ENCODE peak calls at places on chromosomes 5 and 9, in nine cellular contexts. N, E, K, G, B, S, O, P and J are unnamed samples. For H3K9me3, the result is how much of the 10 kb centered on the place peaks cover.

GRCh38 chr9:124940521-124940893 is 376 bp downstream of the GOLGA1 start:
- DNase-seq in K (no peak), P (no peak), B (no peak), E (no peak), G (no peak), O (no peak), S (no peak), N (peak), J (no peak)

GRCh38 chr9:86175743-86176456 is 76.5 kb upstream of the GOLM1 start:
- DNase-seq in B (no peak), E (no peak), S (peak), G (no peak), N (no peak), O (no peak), P (no peak), K (no peak), J (no peak)

GRCh38 chr5:154273028-154273617 is 82.6 kb downstream of the GALNT10 start:
- DNase-seq in E (no peak), P (peak), O (peak), B (peak), N (peak), G (no peak), K (no peak), S (no peak), J (no peak)

GRCh38 chr9:108467653-108468324 is 388.0 kb downstream of the ACTL7B start:
- DNase-seq in P (no peak), G (no peak), B (peak), K (no peak), N (peak), S (no peak), E (no peak), O (no peak), J (no peak)

GRCh38 chr5:180832638-180833068 is 28.4 kb downstream of the ZFP62 start:
- DNase-seq in S (no peak), K (no peak), G (no peak), N (no peak), P (no peak), E (no peak), B (no peak), O (no peak), J (no peak)

GRCh38 chr5:169914766-169915165 is 65.5 kb downstream of the INSYN2B start:
- DNase-seq in P (no peak), B (no peak), K (no peak), E (peak), S (no peak), N (peak), G (peak), O (no peak), J (no peak)

GRCh38 chr5:171365351-171365750 is 22.3 kb upstream of the NPM1 start:
- DNase-seq in P (no peak), N (peak), G (no peak), K (no peak), B (no peak), O (no peak), E (no peak), S (no peak), J (no peak)

GRCh38 chr9:108297025-108297424 is 558.8 kb downstream of the ACTL7B start:
- DNase-seq in N (peak), G (peak), P (peak), O (peak), E (peak), S (no peak), K (no peak), B (no peak), J (no peak)

GRCh38 chr9:95138474-95138873 is 179.0 kb downstream of the FANCC start:
- DNase-seq in P (no peak), K (peak), E (no peak), B (no peak), N (no peak), G (no peak), S (no peak), O (no peak), J (no peak)

GRCh38 chr5:95940758-95941682 is 20.6 kb downstream of the ELL2 start:
- DNase-seq in P (no peak), K (no peak), G (no peak), N (peak), E (no peak), O (no peak), B (no peak), S (no peak), J (no peak)

GRCh38 chr9:137236238-137236935 is 4.7 kb upstream of the TUBB4B start:
- DNase-seq in K (peak), S (peak), P (peak), G (peak), N (peak), O (peak), B (peak), E (peak), J (no peak)

GRCh38 chr5:111234125-111234524 is 9.9 kb downstream of the CAMK4 start:
- DNase-seq in K (no peak), N (no peak), S (no peak), E (no peak), B (no peak), O (no peak), P (no peak), G (no peak), J (no peak)

GRCh38 chr5:85441853-85442252 is 1057.2 kb upstream of the EDIL3 start:
- DNase-seq in E (no peak), B (no peak), N (no peak), S (no peak), P (no peak), K (no peak), O (no peak), G (no peak), J (no peak)

GRCh38 chr9:123408313-123409266 is 52.6 kb downstream of the CRB2 start:
- DNase-seq in P (no peak), S (no peak), K (no peak), O (no peak), N (no peak), E (no peak), B (no peak), G (no peak), J (no peak)

GRCh38 chr5:139141410-139141809 is 56.8 kb downstream of the SIL1 start:
- DNase-seq in N (peak), G (no peak), B (no peak), P (no peak), S (no peak), E (no peak), O (no peak), K (no peak), J (no peak)

GRCh38 chr5:179255527-179256228 is 89.6 kb downstream of the ADAMTS2 start:
- DNase-seq in K (no peak), P (peak), B (no peak), E (no peak), O (no peak), S (no peak), N (no peak), G (no peak), J (peak)

GRCh38 chr5:176915906-176916305 is 16.8 kb upstream of the HK3 start:
- DNase-seq in P (no peak), S (no peak), B (no peak), E (no peak), G (no peak), K (no peak), N (no peak), O (no peak), J (no peak)

GRCh38 chr9:136683173-136683745 is 4.0 kb downstream of the AGPAT2 start:
- DNase-seq in E (no peak), B (no peak), S (no peak), G (no peak), K (no peak), N (no peak), O (no peak), P (no peak), J (no peak)

GRCh38 chr5:122723606-122724352 is 51.1 kb upstream of the SNX2 start:
- DNase-seq in S (no peak), G (peak), E (no peak), B (no peak), N (peak), K (no peak), P (no peak), O (peak), J (no peak)

GRCh38 chr5:62909331-62909730 is 330.7 kb downstream of the LRRC70 start:
- DNase-seq in E (no peak), B (no peak), N (no peak), K (no peak), G (no peak), O (no peak), S (no peak), P (no peak), J (no peak)

GRCh38 chr5:169970911-169971436 is 9.3 kb downstream of the INSYN2B start:
- DNase-seq in K (no peak), G (peak), N (peak), B (no peak), P (no peak), S (no peak), E (no peak), O (peak), J (peak)

GRCh38 chr5:179368806-179369529 is 23.7 kb upstream of the ADAMTS2 start:
- DNase-seq in N (no peak), P (peak), O (no peak), S (no peak), B (no peak), K (no peak), G (no peak), E (no peak), J (peak)

GRCh38 chr5:77852514-77853352 is 76.6 kb upstream of the TBCA start:
- DNase-seq in S (no peak), P (peak), K (no peak), N (peak), G (peak), O (no peak), B (peak), E (no peak), J (no peak)

GRCh38 chr5:132813599-132814440 is 718 bp downstream of the SOWAHA start:
- DNase-seq in O (no peak), K (no peak), E (no peak), S (no peak), G (no peak), B (peak), N (no peak), P (peak), J (no peak)

GRCh38 chr5:31096238-31096865 is 97.1 kb upstream of the CDH6 start:
- DNase-seq in N (peak), G (no peak), S (no peak), K (no peak), P (no peak), O (no peak), E (no peak), B (no peak), J (no peak)

GRCh38 chr5:151868451-151868850 is 56.2 kb downstream of the GLRA1 start:
- DNase-seq in P (no peak), O (no peak), E (no peak), G (no peak), B (no peak), K (no peak), S (no peak), N (no peak), J (no peak)

GRCh38 chr5:107505763-107506534 is 164.8 kb downstream of the EFNA5 start:
- DNase-seq in G (no peak), O (no peak), S (no peak), E (no peak), P (no peak), K (no peak), B (peak), N (no peak), J (no peak)

GRCh38 chr5:179165421-179166170 is 105.4 kb downstream of the ZNF354C start:
- DNase-seq in B (no peak), G (no peak), O (no peak), K (no peak), N (no peak), P (peak), S (no peak), E (no peak), J (peak)

GRCh38 chr9:134396258-134396742 is 70.0 kb downstream of the RXRA start:
- DNase-seq in S (no peak), G (no peak), B (no peak), E (no peak), N (no peak), P (no peak), O (no peak), K (no peak), J (no peak)

GRCh38 chr5:78566747-78567449 is 81.7 kb downstream of the LHFPL2 start:
- DNase-seq in P (no peak), G (peak), S (no peak), K (no peak), B (no peak), O (no peak), N (peak), E (no peak), J (no peak)

DNA sequence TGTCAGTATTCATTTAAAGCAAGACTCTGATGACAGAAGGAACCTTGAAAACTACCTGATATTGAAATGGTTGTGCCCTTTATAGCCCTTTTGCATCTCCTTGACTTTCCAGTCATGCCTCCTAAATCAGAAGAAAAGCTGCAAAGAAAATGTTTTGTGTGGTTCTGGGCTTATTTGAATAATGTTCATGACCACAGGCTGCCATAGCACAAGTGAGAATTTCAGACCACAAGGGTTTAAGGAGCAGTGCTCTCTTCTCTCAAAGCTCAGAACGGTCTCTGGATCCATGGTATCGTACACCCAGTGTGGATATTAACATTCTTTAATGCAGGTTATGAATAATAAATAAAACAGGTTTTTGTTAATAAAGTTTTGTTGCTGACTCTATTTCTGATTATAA is 54.2 kb downstream of the GPR107 start:
- DNase-seq in K (no peak), P (no peak), B (no peak), E (no peak), G (no peak), N (no peak), S (no peak), O (no peak), J (no peak)
- TF ChIP-seq CTCF in K (no peak), P (no peak), B (no peak), E (no peak), G (no peak), N (no peak), S (no peak), O (no peak), J (no peak)

GRCh38 chr9:13975628-13976250 is 338.2 kb downstream of the NFIB start:
- DNase-seq in N (no peak), S (no peak), O (no peak), K (no peak), E (no peak), B (no peak), G (no peak), P (no peak), J (no peak)

GRCh38 chr9:13983607-13984006 is 330.3 kb downstream of the NFIB start:
- DNase-seq in G (no peak), O (no peak), E (no peak), N (no peak), K (no peak), B (no peak), S (no peak), P (no peak), J (no peak)

GRCh38 chr9:13974891-13975290 is 339.1 kb downstream of the NFIB start:
- DNase-seq in E (no peak), P (no peak), K (no peak), B (no peak), O (no peak), N (no peak), G (no peak), S (no peak), J (no peak)

DNA sequence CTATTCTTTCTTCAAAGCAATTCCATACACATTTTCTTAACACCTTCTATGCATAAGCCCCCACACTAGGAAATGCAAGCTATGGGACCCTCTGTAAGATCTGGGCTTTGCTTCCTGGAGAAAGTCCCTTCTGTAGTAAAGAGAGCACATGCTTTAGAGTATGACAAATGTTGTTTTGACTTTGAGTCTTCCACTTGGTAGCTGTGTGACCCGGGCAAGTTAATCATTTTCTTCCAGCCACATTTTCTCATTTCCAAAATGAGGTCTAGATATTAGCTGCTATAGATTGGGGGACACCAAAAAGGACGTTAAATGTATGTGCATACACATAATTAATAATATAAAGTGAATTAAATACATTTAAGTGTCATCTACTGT is 334.0 kb downstream of the NFIB start:
- DNase-seq in K (no peak), N (no peak), E (no peak), S (no peak), O (no peak), G (no peak), B (no peak), P (no peak), J (no peak)
- H3K27ac ChIP-seq in K (no peak), N (no peak), E (no peak), S (no peak), O (no peak), G (no peak), B (no peak), P (no peak), J (no peak)

DNA sequence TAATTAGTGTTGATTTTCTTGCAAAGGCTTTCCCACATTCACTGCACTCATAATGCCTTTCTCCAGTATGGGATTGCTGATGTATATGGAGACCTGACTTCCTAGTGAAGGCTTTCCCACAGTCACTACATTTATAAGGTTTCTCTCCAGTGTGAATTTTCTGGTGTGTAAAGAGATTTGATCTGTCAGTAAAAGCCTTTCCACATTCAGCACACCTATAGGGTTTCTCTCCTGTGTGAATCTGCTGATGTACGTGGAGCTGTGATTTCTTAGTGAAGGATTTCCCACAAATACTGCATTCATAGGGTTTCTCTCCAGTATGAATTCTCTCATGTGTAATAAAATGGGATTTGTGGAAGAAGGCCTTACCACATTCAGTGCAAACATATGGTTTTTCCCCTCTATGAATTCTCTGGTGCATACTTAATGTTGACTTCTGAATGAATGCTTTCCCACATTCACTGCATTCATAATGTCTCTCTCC is 31.1 kb downstream of the ZNF484 start:
- DNase-seq in P (no peak), B (no peak), O (no peak), N (no peak), S (no peak), K (no peak), G (no peak), E (no peak), J (no peak)
- H3K9me3 ChIP-seq in P (under half), B (under half), O (under half), N (under half), S (half or more), K (under half), G (under half), E (half or more), J (under half)

DNA sequence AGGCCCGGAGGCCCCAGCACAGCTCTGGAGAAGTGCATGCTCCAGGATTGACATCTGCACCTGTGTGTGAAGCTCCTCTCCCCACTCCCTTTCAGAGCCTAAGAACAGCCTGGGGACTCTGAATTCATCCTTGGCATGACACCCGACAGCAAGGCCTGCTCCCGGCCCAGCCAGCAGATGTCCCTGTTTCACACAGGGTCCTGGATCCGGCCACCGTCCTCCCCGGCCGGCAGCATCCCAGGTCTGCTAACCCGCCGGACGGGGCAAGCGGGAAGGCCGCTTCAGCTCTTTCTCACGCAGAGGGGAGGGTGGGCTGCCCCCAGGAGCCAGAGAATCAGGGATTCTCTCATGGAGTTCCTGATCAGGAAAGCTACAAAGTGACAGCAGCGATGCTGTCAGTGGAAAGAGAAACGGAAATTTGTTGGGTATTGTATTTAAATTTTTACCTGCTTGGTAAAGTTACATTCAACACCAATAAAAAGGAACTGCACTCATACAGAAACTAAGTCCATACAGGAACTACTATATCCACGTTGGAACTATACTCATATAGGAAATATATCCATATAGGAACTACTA is 325.3 kb upstream of the IRX4 start:
- DNase-seq in P (no peak), B (no peak), O (no peak), S (no peak), K (peak), N (no peak), G (peak), E (peak), J (no peak)
- TF ChIP-seq CTCF in P (no peak), B (no peak), O (no peak), S (no peak), K (peak), N (no peak), G (no peak), E (peak), J (peak)

DNA sequence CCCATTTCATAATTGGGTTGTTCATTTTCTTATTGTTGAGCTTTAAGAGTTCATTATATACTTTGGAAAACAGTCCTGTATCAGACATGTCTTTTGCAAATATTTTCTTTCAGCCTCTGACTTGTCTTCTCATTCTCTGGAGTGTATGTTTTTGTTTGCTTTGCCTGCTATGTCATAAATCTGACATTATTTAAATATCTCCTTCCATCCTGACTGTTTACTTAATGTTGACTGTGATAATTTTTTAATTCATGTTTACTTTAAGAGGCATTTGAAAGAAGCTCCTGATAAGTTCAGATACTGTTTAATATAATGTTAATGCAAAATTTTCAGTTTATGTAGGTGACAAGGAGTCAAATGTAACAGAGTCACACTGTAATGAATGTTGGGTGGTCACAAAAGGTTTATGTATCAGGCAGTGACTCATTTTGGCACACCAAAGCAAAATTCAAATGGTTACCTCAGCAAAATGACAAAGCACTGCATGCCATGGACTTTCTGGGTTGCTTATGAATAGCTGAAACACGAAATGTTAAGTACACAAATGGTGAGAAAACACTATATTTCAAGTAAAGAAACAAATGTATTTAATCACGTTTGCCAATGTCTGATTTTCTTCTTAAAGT is 181.3 kb upstream of the DAB2 start:
- DNase-seq in S (no peak), G (peak), P (no peak), E (no peak), N (no peak), B (no peak), O (no peak), K (no peak), J (no peak)
- H3K27ac ChIP-seq in S (no peak), G (no peak), P (no peak), E (no peak), N (no peak), B (no peak), O (no peak), K (no peak), J (no peak)

GRCh38 chr5:134145061-134145757 is 30.7 kb downstream of the TCF7 start:
- DNase-seq in S (peak), G (no peak), N (no peak), P (no peak), B (peak), O (no peak), K (no peak), E (peak), J (no peak)
- H3K9me3 ChIP-seq in S (under half), G (under half), N (under half), P (under half), B (under half), O (under half), K (under half), E (under half), J (under half)

GRCh38 chr5:68250662-68251298 is 35.2 kb downstream of the PIK3R1 start:
- DNase-seq in O (no peak), K (no peak), B (no peak), P (no peak), S (no peak), E (no peak), N (no peak), G (no peak), J (no peak)

GRCh38 chr5:68253612-68254341 is 38.2 kb downstream of the PIK3R1 start:
- DNase-seq in B (no peak), P (no peak), N (no peak), K (no peak), E (no peak), O (no peak), S (no peak), G (no peak), J (no peak)

GRCh38 chr5:68251386-68251785 is 35.8 kb downstream of the PIK3R1 start:
- DNase-seq in G (no peak), N (peak), S (no peak), B (no peak), E (no peak), O (peak), K (no peak), P (peak), J (no peak)

GRCh38 chr5:68251804-68252648 is 36.5 kb downstream of the PIK3R1 start:
- DNase-seq in O (peak), P (peak), G (peak), B (peak), E (no peak), S (peak), K (peak), N (peak), J (no peak)

GRCh38 chr5:68252678-68253520 is 37.3 kb downstream of the PIK3R1 start:
- DNase-seq in O (peak), B (peak), P (peak), G (peak), K (peak), S (no peak), N (peak), E (no peak), J (no peak)
- TF ChIP-seq CTCF in O (peak), B (peak), P (no peak), G (peak), K (peak), S (peak), N (peak), E (peak), J (peak)